ENCODE peak calls at places on chromosomes 3 and 15, in eight cellular contexts. A is lower lobe of right lung, M is GM20000, Y is glutamatergic neuron, K is astrocyte of the spinal cord, N is upper lobe of right lung, X is cardiac muscle cell, V is breast epithelium. U is an unnamed sample.

GRCh38 chr15:85072917-85073316 is 91.3 kb downstream of the PDE8A start:
- DNase-seq in V (no peak), A (no peak), K (no peak), N (no peak), M (no peak), X (no peak), Y (no peak), U (no peak)

GRCh38 chr3:62531981-62532380 is 158.6 kb upstream of the FEZF2 start:
- DNase-seq in X (no peak), Y (no peak), V (no peak), M (no peak), K (no peak), A (no peak), N (no peak), U (no peak)

GRCh38 chr3:170425491-170426239 is 7.0 kb downstream of the CLDN11 start:
- DNase-seq in K (no peak), X (no peak), M (no peak), A (no peak), N (no peak), Y (no peak), V (peak; percentile 51), U (no peak)

GRCh38 chr15:64909546-64909945 is 2.2 kb upstream of the ANKDD1A start:
- DNase-seq in K (no peak), V (no peak), Y (no peak), X (no peak), M (no peak), A (no peak), N (no peak), U (no peak)

GRCh38 chr3:171790898-171791694 is 19.2 kb downstream of the PLD1 start:
- DNase-seq in Y (no peak), K (peak; percentile 84), A (no peak), X (no peak), V (no peak), M (no peak), N (no peak), U (no peak)

GRCh38 chr3:57110797-57111196 is 50.3 kb downstream of the SPATA12 start:
- DNase-seq in X (no peak), V (no peak), K (no peak), Y (peak; percentile 31), M (no peak), A (no peak), N (no peak), U (peak; percentile 72)

GRCh38 chr3:13197281-13197680 is 124.1 kb upstream of the IQSEC1 start:
- DNase-seq in N (peak; percentile 48), V (no peak), Y (no peak), M (no peak), X (no peak), A (peak; percentile 21), K (no peak), U (no peak)

GRCh38 chr3:151003024-151003771 is 30.7 kb upstream of the CLRN1 start:
- DNase-seq in N (no peak), Y (no peak), A (no peak), M (no peak), X (no peak), K (peak; percentile 27), V (no peak), U (no peak)

GRCh38 chr3:100214574-100214964 is 46.2 kb upstream of the TBC1D23 start:
- DNase-seq in X (no peak), V (no peak), Y (no peak), A (no peak), K (no peak), M (no peak), N (no peak), U (no peak)

DNA sequence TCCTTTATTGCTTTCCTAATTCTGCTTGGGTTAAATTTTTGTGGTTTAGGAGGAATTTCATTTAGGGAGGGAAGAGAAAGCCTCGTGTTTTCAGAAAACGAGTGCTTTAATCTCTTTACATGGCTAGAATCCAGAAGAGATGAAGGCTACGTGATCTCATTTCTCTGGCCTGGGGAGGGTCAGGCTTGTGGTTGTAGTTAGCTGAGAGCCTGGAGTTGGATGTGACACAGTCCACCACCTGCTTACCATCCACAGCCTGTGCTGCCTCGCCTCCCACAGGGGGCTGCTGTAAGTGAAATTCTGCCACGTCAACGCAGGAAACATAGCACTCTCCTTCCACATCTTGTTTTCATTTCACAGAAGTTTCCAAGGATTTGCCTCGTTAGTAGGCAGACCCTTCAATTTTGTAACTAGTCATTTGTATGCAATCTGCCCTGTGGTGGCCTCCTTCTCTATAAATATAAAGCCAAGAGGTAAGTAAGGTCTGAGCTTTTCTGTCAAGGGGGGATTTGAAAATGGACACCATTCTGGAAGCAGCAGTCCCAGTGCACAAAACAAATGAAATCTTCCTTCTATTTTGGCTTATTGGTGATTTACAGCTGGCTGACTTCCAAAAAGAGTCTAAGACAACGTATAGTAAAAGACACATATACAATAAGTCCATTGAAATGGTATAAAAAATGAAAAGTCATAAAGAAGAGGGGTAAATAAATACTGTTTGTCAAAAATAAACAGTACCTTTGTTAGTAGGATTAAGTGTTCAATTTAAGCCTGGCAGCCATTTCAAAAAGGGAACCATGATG is 3.4 kb downstream of the GXYLT2 start:
- DNase-seq in M (no peak), K (peak; percentile 99), A (no peak), X (peak; percentile 99), N (no peak), Y (peak; percentile 27), V (peak; percentile 38), U (peak; percentile 43)
- TF ChIP-seq CTCF in M (no peak), K (peak; percentile 19), A (no peak), X (peak; percentile 20), N (no peak), Y (no peak), V (no peak), U (peak; percentile 38)

DNA sequence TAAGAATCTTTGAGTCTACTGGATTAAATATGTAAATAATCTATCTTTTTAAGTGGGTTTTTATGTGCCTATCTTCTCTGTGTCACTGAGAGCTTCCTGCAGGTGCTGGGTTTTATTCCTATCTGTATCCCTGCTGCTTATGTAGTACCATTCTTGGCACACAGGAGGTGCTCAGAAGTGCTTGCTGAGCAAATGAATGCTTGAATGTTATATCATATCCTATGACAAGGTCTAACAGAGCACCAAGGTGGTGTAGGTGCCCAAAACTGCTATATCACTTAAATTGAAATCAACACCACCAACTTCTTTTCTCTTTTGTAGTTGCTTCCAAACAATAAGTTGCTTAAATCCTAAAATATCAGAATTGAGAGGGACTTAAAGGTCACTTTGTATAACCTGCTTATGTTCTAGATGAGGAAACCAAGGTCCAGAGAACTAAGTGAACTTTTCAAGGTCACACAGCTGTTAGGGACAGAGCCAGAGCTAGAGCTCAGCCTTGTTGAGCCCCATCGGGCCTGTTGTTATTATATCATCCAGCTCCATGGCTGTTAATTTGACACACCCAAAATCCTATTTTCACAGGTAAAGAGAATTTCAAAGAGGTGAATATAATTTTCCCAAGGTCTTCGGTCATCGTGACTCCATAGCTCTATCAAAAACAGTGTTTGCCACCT is 46.0 kb downstream of the CCNL1 start:
- DNase-seq in M (no peak), A (no peak), Y (no peak), N (no peak), K (no peak), X (no peak), V (no peak), U (no peak)
- TF ChIP-seq CTCF in M (no peak), A (no peak), Y (peak; percentile 25), N (no peak), K (no peak), X (peak; percentile 3), V (no peak), U (peak; percentile 11)

GRCh38 chr15:100703032-100703578 is 100.7 kb downstream of the ASB7 start:
- DNase-seq in N (peak; percentile 10), Y (no peak), V (peak; percentile 7), X (peak; percentile 71), M (peak; percentile 72), A (no peak), K (peak; percentile 91), U (no peak)
- TF ChIP-seq CTCF in N (no peak), Y (no peak), V (no peak), X (no peak), M (no peak), A (no peak), K (no peak), U (peak; percentile 3)

GRCh38 chr3:46844851-46845250 is 18.4 kb downstream of the MYL3 start:
- DNase-seq in M (no peak), Y (no peak), K (no peak), A (peak; percentile 40), V (no peak), N (peak; percentile 61), X (no peak), U (peak; percentile 31)
- TF ChIP-seq CTCF in M (no peak), Y (no peak), K (no peak), A (no peak), V (no peak), N (no peak), X (no peak), U (no peak)

GRCh38 chr3:124519844-124520243 is 210.4 kb upstream of the UMPS start:
- DNase-seq in N (no peak), Y (no peak), M (no peak), X (no peak), K (no peak), A (no peak), V (no peak), U (no peak)

GRCh38 chr3:124520970-124521369 is 209.3 kb upstream of the UMPS start:
- DNase-seq in V (no peak), A (no peak), N (no peak), Y (no peak), X (no peak), K (no peak), M (no peak), U (no peak)

GRCh38 chr3:124518350-124518749 is 211.9 kb upstream of the UMPS start:
- DNase-seq in V (no peak), K (no peak), X (no peak), M (no peak), N (no peak), A (no peak), Y (no peak), U (no peak)

GRCh38 chr3:124526601-124527000 is 203.7 kb upstream of the UMPS start:
- DNase-seq in M (no peak), K (no peak), V (no peak), N (no peak), A (no peak), X (no peak), Y (no peak), U (no peak)

DNA sequence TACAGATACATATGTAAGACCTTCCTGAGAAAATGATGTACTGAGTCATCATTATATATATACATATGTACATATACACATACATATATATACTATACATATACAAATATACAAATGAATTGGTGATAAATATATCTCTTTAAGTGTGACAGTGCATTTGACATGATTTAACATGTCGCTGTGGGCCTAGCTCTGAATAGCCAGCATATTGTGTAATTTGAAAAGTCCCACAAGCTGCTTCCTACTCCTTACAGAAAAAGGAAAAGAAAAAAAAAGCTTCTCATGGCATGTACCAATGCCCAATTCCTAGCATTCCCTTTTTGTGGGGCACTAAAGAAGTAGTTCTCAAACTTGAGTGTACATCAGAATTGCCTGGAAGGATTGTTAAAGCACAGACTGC is 208.0 kb upstream of the UMPS start:
- DNase-seq in M (no peak), N (no peak), K (no peak), V (no peak), X (no peak), Y (no peak), A (no peak), U (no peak)
- TF ChIP-seq CTCF in M (no peak), N (no peak), K (no peak), V (no peak), X (no peak), Y (no peak), A (no peak), U (no peak)

GRCh38 chr15:94131875-94132274 is 99.5 kb upstream of the MCTP2 start:
- DNase-seq in Y (no peak), M (no peak), X (no peak), N (no peak), K (no peak), V (no peak), A (no peak), U (no peak)
- TF ChIP-seq CTCF in Y (no peak), M (no peak), X (no peak), N (no peak), K (no peak), V (no peak), A (no peak), U (no peak)